ENCODE peak calls at places on chromosomes 5 and 9, in four cellular contexts. I is NCI-H69, T is neural progenitor cell, Z is lower leg skin. H is an unnamed sample.
A peak's percentile ranks its signal among the peaks of the same experiment; 100 is the strongest.

GRCh38 chr5:142287096-142287972 is 37.5 kb downstream of the SPRY4 start:
- DNase-seq in I (no peak), T (no peak), Z (no peak), H (no peak)

GRCh38 chr5:54774281-54775171 is 210.9 kb downstream of the ESM1 start:
- DNase-seq in I (peak; percentile 22), T (no peak), Z (peak; percentile 93), H (no peak)

GRCh38 chr5:17441351-17441750 is 56.7 kb upstream of the TAF11L2 start:
- DNase-seq in I (no peak), T (no peak), Z (no peak), H (no peak)

GRCh38 chr5:56585973-56586740 is 229.2 kb upstream of the MAP3K1 start:
- DNase-seq in I (peak; percentile 71), T (peak; percentile 74), Z (peak; percentile 87), H (no peak)

GRCh38 chr9:109914280-109915027 is 134.5 kb downstream of the PALM2AKAP2 start:
- DNase-seq in I (no peak), T (no peak), Z (no peak), H (no peak)

GRCh38 chr9:35179347-35180271 is 17.8 kb downstream of the UNC13B start:
- DNase-seq in I (peak; percentile 35), T (no peak), Z (no peak), H (no peak)

GRCh38 chr5:131242728-131243255 is 21.1 kb upstream of the CDC42SE2 start:
- DNase-seq in I (no peak), T (no peak), Z (no peak), H (no peak)

GRCh38 chr5:134209477-134210240 is 16.2 kb downstream of the PPP2CA start:
- DNase-seq in I (no peak), T (no peak), Z (no peak), H (no peak)

GRCh38 chr5:62256161-62257017 is 49.6 kb upstream of the KIF2A start:
- DNase-seq in I (peak; percentile 82), T (peak; percentile 12), Z (no peak), H (peak; percentile 48)

GRCh38 chr5:153632748-153633290 is 142.3 kb downstream of the GRIA1 start:
- DNase-seq in I (no peak), T (no peak), Z (no peak), H (no peak)

GRCh38 chr9:137455361-137455991 is 3.7 kb downstream of the NSMF start:
- DNase-seq in I (no peak), T (no peak), Z (peak; percentile 87), H (no peak)

GRCh38 chr5:90621848-90622247 is 63.3 kb downstream of the ADGRV1 start:
- DNase-seq in I (no peak), T (no peak), Z (no peak), H (no peak)

GRCh38 chr5:19920761-19921160 is 67.2 kb downstream of the CDH18 start:
- DNase-seq in I (no peak), T (no peak), Z (no peak), H (no peak)

GRCh38 chr5:54517512-54518145 is at the start of gene SNX18:
- DNase-seq in I (peak; percentile 95), T (peak; percentile 98), Z (peak; percentile 98), H (peak; percentile 92)

GRCh38 chr5:116763987-116764866 is 189.6 kb upstream of the SEMA6A start:
- DNase-seq in I (no peak), T (no peak), Z (no peak), H (no peak)

GRCh38 chr5:140557136-140557805 is at the start of gene SRA1:
- DNase-seq in I (peak; percentile 97), T (peak; percentile 93), Z (peak; percentile 99), H (peak; percentile 92)

GRCh38 chr5:23332650-23333251 is 174.7 kb upstream of the PRDM9 start:
- DNase-seq in I (peak; percentile 77), T (peak; percentile 48), Z (no peak), H (no peak)

GRCh38 chr9:14353222-14354056 is 39.5 kb upstream of the NFIB start:
- DNase-seq in I (peak; percentile 96), T (peak; percentile 93), Z (peak; percentile 99), H (peak; percentile 88)

GRCh38 chr5:177967221-177967887 is 28.7 kb downstream of the PROP1 start:
- DNase-seq in I (no peak), T (no peak), Z (peak; percentile 78), H (no peak)

GRCh38 chr5:132258102-132259060 is 885 bp downstream of the PDLIM4 start:
- DNase-seq in I (no peak), T (no peak), Z (peak; percentile 90), H (peak; percentile 56)

GRCh38 chr5:135578685-135579341 is at the start of gene CXCL14:
- DNase-seq in I (peak; percentile 86), T (peak; percentile 87), Z (peak; percentile 95), H (peak; percentile 53)

GRCh38 chr5:1470762-1471211 is 25.5 kb upstream of the SLC6A3 start:
- DNase-seq in I (no peak), T (no peak), Z (peak; percentile 85), H (no peak)